ENCODE peak calls at places on chromosomes 12 and 14, in five cellular contexts. One of them, this sample, is unnamed.

GRCh38 chr14:23379331-23380196 is 2.7 kb downstream of the CMTM5 start:
- DNase-seq in CD8-positive, alpha-beta T cell: peak
- DNase-seq in psoas muscle: peak
- DNase-seq in Karpas-422: peak
- DNase-seq in CD4-positive, alpha-beta memory T cell: peak
- DNase-seq in this sample: peak

GRCh38 chr12:132389526-132390286 is 60.3 kb upstream of the GALNT9 start:
- DNase-seq in psoas muscle: no peak
- DNase-seq in CD4-positive, alpha-beta memory T cell: no peak
- DNase-seq in Karpas-422: no peak
- DNase-seq in CD8-positive, alpha-beta T cell: no peak
- DNase-seq in this sample: peak

GRCh38 chr14:68384335-68384734 is 408.5 kb downstream of the ZFP36L1 start:
- DNase-seq in Karpas-422: no peak
- DNase-seq in CD8-positive, alpha-beta T cell: no peak
- DNase-seq in CD4-positive, alpha-beta memory T cell: no peak
- DNase-seq in psoas muscle: no peak
- DNase-seq in this sample: peak

GRCh38 chr12:76486011-76486410 is 73.6 kb downstream of the OSBPL8 start:
- DNase-seq in CD8-positive, alpha-beta T cell: no peak
- DNase-seq in psoas muscle: no peak
- DNase-seq in Karpas-422: no peak
- DNase-seq in CD4-positive, alpha-beta memory T cell: no peak
- DNase-seq in this sample: no peak

GRCh38 chr12:67220065-67220464 is 49.1 kb upstream of the CAND1 start:
- DNase-seq in Karpas-422: no peak
- DNase-seq in CD4-positive, alpha-beta memory T cell: no peak
- DNase-seq in psoas muscle: no peak
- DNase-seq in CD8-positive, alpha-beta T cell: no peak
- DNase-seq in this sample: no peak

GRCh38 chr12:66323017-66323416 is 20.7 kb downstream of the HELB start:
- DNase-seq in psoas muscle: no peak
- DNase-seq in CD4-positive, alpha-beta memory T cell: no peak
- DNase-seq in CD8-positive, alpha-beta T cell: no peak
- DNase-seq in Karpas-422: no peak
- DNase-seq in this sample: no peak

GRCh38 chr14:57462551-57462950 is 31.1 kb downstream of the CCDC198 start:
- DNase-seq in psoas muscle: no peak
- DNase-seq in Karpas-422: no peak
- DNase-seq in CD8-positive, alpha-beta T cell: no peak
- DNase-seq in CD4-positive, alpha-beta memory T cell: no peak
- DNase-seq in this sample: no peak

GRCh38 chr14:104090071-104090748 is 4.7 kb downstream of the ASPG start:
- DNase-seq in Karpas-422: no peak
- DNase-seq in CD8-positive, alpha-beta T cell: no peak
- DNase-seq in CD4-positive, alpha-beta memory T cell: no peak
- DNase-seq in psoas muscle: no peak
- DNase-seq in this sample: no peak

GRCh38 chr12:47387991-47388390 is 308.2 kb upstream of the AMIGO2 start:
- DNase-seq in CD4-positive, alpha-beta memory T cell: no peak
- DNase-seq in CD8-positive, alpha-beta T cell: no peak
- DNase-seq in psoas muscle: no peak
- DNase-seq in Karpas-422: no peak
- DNase-seq in this sample: no peak

GRCh38 chr14:51703787-51704186 is 52.1 kb downstream of the FRMD6 start:
- DNase-seq in CD4-positive, alpha-beta memory T cell: no peak
- DNase-seq in psoas muscle: no peak
- DNase-seq in CD8-positive, alpha-beta T cell: no peak
- DNase-seq in Karpas-422: no peak
- DNase-seq in this sample: no peak

GRCh38 chr12:102298022-102298421 is 100.4 kb upstream of the PMCH start:
- DNase-seq in CD8-positive, alpha-beta T cell: no peak
- DNase-seq in Karpas-422: no peak
- DNase-seq in psoas muscle: no peak
- DNase-seq in CD4-positive, alpha-beta memory T cell: no peak
- DNase-seq in this sample: no peak

GRCh38 chr14:73633517-73634332 is 11.1 kb upstream of the DNAL1 start:
- DNase-seq in Karpas-422: peak
- DNase-seq in CD4-positive, alpha-beta memory T cell: peak
- DNase-seq in psoas muscle: peak
- DNase-seq in CD8-positive, alpha-beta T cell: peak
- DNase-seq in this sample: peak

GRCh38 chr12:87520968-87521367 is 508.2 kb downstream of the C12orf50 start:
- DNase-seq in CD8-positive, alpha-beta T cell: no peak
- DNase-seq in Karpas-422: no peak
- DNase-seq in psoas muscle: no peak
- DNase-seq in CD4-positive, alpha-beta memory T cell: no peak
- DNase-seq in this sample: no peak

GRCh38 chr12:53344487-53344823 is 8.3 kb upstream of the SP7 start:
- DNase-seq in CD4-positive, alpha-beta memory T cell: no peak
- DNase-seq in Karpas-422: no peak
- DNase-seq in psoas muscle: no peak
- DNase-seq in CD8-positive, alpha-beta T cell: no peak
- DNase-seq in this sample: no peak

GRCh38 chr12:89988156-89988555 is 279.5 kb upstream of the ATP2B1 start:
- DNase-seq in CD8-positive, alpha-beta T cell: no peak
- DNase-seq in CD4-positive, alpha-beta memory T cell: no peak
- DNase-seq in Karpas-422: no peak
- DNase-seq in psoas muscle: no peak
- DNase-seq in this sample: no peak

GRCh38 chr12:121709478-121709890 is 3.1 kb upstream of the TMEM120B start:
- DNase-seq in CD4-positive, alpha-beta memory T cell: no peak
- DNase-seq in CD8-positive, alpha-beta T cell: no peak
- DNase-seq in Karpas-422: no peak
- DNase-seq in psoas muscle: no peak
- DNase-seq in this sample: no peak

GRCh38 chr14:76708028-76708427 is 53.2 kb upstream of the VASH1 start:
- DNase-seq in CD8-positive, alpha-beta T cell: no peak
- DNase-seq in CD4-positive, alpha-beta memory T cell: no peak
- DNase-seq in psoas muscle: no peak
- DNase-seq in Karpas-422: no peak
- DNase-seq in this sample: no peak

GRCh38 chr14:74346341-74346740 is 1.9 kb upstream of the VRTN start:
- DNase-seq in CD8-positive, alpha-beta T cell: no peak
- DNase-seq in CD4-positive, alpha-beta memory T cell: no peak
- DNase-seq in Karpas-422: no peak
- DNase-seq in psoas muscle: no peak
- DNase-seq in this sample: no peak

GRCh38 chr12:33330940-33331339 is 108.7 kb downstream of the SYT10 start:
- DNase-seq in psoas muscle: no peak
- DNase-seq in CD8-positive, alpha-beta T cell: no peak
- DNase-seq in Karpas-422: no peak
- DNase-seq in CD4-positive, alpha-beta memory T cell: no peak
- DNase-seq in this sample: no peak

GRCh38 chr14:20848316-20848954 is 42.8 kb upstream of the RNASE3 start:
- DNase-seq in CD4-positive, alpha-beta memory T cell: no peak
- DNase-seq in psoas muscle: no peak
- DNase-seq in Karpas-422: no peak
- DNase-seq in CD8-positive, alpha-beta T cell: no peak
- DNase-seq in this sample: no peak

GRCh38 chr12:76031081-76031413 is 529 bp downstream of the PHLDA1 start:
- DNase-seq in psoas muscle: no peak
- DNase-seq in Karpas-422: peak
- DNase-seq in CD4-positive, alpha-beta memory T cell: no peak
- DNase-seq in CD8-positive, alpha-beta T cell: no peak
- DNase-seq in this sample: no peak

GRCh38 chr12:104097954-104098353 is 33.6 kb downstream of the HCFC2 start:
- DNase-seq in Karpas-422: no peak
- DNase-seq in CD4-positive, alpha-beta memory T cell: no peak
- DNase-seq in psoas muscle: no peak
- DNase-seq in CD8-positive, alpha-beta T cell: no peak
- DNase-seq in this sample: no peak

GRCh38 chr14:80310950-80311349 is 99.6 kb upstream of the DIO2 start:
- DNase-seq in CD8-positive, alpha-beta T cell: no peak
- DNase-seq in CD4-positive, alpha-beta memory T cell: no peak
- DNase-seq in Karpas-422: no peak
- DNase-seq in psoas muscle: no peak
- DNase-seq in this sample: peak

GRCh38 chr12:24861751-24862575 is 86.9 kb downstream of the BCAT1 start:
- DNase-seq in Karpas-422: no peak
- DNase-seq in psoas muscle: no peak
- DNase-seq in CD4-positive, alpha-beta memory T cell: no peak
- DNase-seq in CD8-positive, alpha-beta T cell: no peak
- DNase-seq in this sample: no peak

GRCh38 chr12:52876371-52876770 is 27.6 kb upstream of the KRT78 start:
- DNase-seq in Karpas-422: no peak
- DNase-seq in CD4-positive, alpha-beta memory T cell: no peak
- DNase-seq in CD8-positive, alpha-beta T cell: no peak
- DNase-seq in psoas muscle: no peak
- DNase-seq in this sample: no peak

GRCh38 chr12:124248862-124249825 is 45.7 kb upstream of the RFLNA start:
- DNase-seq in CD4-positive, alpha-beta memory T cell: no peak
- DNase-seq in psoas muscle: no peak
- DNase-seq in CD8-positive, alpha-beta T cell: no peak
- DNase-seq in Karpas-422: no peak
- DNase-seq in this sample: no peak

GRCh38 chr12:27577688-27578087 is 53.7 kb downstream of the PPFIBP1 start:
- DNase-seq in CD4-positive, alpha-beta memory T cell: no peak
- DNase-seq in psoas muscle: no peak
- DNase-seq in CD8-positive, alpha-beta T cell: no peak
- DNase-seq in Karpas-422: no peak
- DNase-seq in this sample: no peak

GRCh38 chr12:4202918-4203317 is 70.6 kb upstream of the CCND2 start:
- DNase-seq in Karpas-422: no peak
- DNase-seq in psoas muscle: no peak
- DNase-seq in CD4-positive, alpha-beta memory T cell: no peak
- DNase-seq in CD8-positive, alpha-beta T cell: no peak
- DNase-seq in this sample: no peak

GRCh38 chr14:64502476-64503183 is 1.0 kb downstream of the ZBTB25 start:
- DNase-seq in CD8-positive, alpha-beta T cell: peak
- DNase-seq in psoas muscle: no peak
- DNase-seq in CD4-positive, alpha-beta memory T cell: peak
- DNase-seq in Karpas-422: peak
- DNase-seq in this sample: no peak

GRCh38 chr12:94586589-94587259 is 63.6 kb downstream of the TMCC3 start:
- DNase-seq in CD4-positive, alpha-beta memory T cell: no peak
- DNase-seq in Karpas-422: no peak
- DNase-seq in psoas muscle: no peak
- DNase-seq in CD8-positive, alpha-beta T cell: no peak
- DNase-seq in this sample: no peak

GRCh38 chr14:95774265-95775160 is 60.6 kb upstream of the TCL1A start:
- DNase-seq in CD4-positive, alpha-beta memory T cell: peak
- DNase-seq in psoas muscle: no peak
- DNase-seq in CD8-positive, alpha-beta T cell: peak
- DNase-seq in Karpas-422: peak
- DNase-seq in this sample: no peak

GRCh38 chr12:131896080-131896810 is 1.8 kb downstream of the ULK1 start:
- DNase-seq in Karpas-422: peak
- DNase-seq in CD8-positive, alpha-beta T cell: peak
- DNase-seq in CD4-positive, alpha-beta memory T cell: peak
- DNase-seq in psoas muscle: peak
- DNase-seq in this sample: peak

GRCh38 chr12:27554421-27555186 is 30.6 kb downstream of the PPFIBP1 start:
- DNase-seq in psoas muscle: peak
- DNase-seq in CD8-positive, alpha-beta T cell: no peak
- DNase-seq in Karpas-422: no peak
- DNase-seq in CD4-positive, alpha-beta memory T cell: no peak
- DNase-seq in this sample: peak

DNA sequence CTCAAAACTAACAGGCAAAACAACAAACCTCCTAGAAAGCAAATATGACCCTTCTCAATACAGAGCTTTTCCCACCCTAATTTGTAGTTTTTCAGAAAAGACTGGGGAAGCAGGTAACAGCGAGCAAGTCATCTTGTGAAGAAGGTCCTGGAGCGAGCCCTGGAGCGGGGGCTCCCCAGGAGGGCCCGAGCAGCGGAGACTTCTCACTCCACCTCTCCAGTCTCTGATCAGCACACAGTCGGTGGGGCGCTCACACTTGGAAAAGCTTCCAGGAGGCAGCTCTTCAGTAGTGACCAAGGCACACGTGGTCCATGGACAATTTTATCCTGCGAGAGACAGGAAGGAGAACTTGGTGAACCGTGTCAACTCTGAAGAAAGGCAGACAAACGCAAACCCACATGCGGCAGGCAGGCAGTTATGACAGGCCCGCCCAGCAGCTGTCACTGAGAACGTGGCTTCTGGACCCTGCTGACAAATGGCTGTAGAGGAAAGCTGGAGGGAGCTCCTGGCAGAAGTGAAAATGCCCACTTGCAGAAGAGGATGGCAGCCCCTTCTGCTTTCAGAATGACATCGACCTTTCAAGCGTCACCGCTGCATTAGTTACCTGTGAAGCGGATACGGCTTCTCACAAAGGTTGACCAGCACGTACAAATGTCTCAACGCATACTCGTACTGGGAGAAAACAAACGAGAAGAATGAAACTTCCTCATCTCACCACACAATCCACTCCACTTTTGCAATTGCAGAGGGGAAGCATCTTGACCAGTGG is 44.2 kb downstream of the LGMN start:
- DNase-seq in Karpas-422: peak
- DNase-seq in CD4-positive, alpha-beta memory T cell: no peak
- DNase-seq in psoas muscle: no peak
- DNase-seq in CD8-positive, alpha-beta T cell: no peak
- DNase-seq in this sample: no peak
- H3K4me3 ChIP-seq in Karpas-422: no peak
- H3K4me3 ChIP-seq in CD4-positive, alpha-beta memory T cell: no peak
- H3K4me3 ChIP-seq in psoas muscle: no peak
- H3K4me3 ChIP-seq in CD8-positive, alpha-beta T cell: no peak
- H3K4me3 ChIP-seq in this sample: no peak

GRCh38 chr14:101361451-101362433 is 199.6 kb upstream of the DIO3 start:
- DNase-seq in Karpas-422: no peak
- DNase-seq in CD4-positive, alpha-beta memory T cell: no peak
- DNase-seq in psoas muscle: no peak
- DNase-seq in CD8-positive, alpha-beta T cell: no peak
- DNase-seq in this sample: no peak
- H3K4me3 ChIP-seq in Karpas-422: no peak
- H3K4me3 ChIP-seq in CD4-positive, alpha-beta memory T cell: no peak
- H3K4me3 ChIP-seq in psoas muscle: no peak
- H3K4me3 ChIP-seq in CD8-positive, alpha-beta T cell: no peak
- H3K4me3 ChIP-seq in this sample: no peak

GRCh38 chr12:2076728-2077127 is 23.9 kb downstream of the CACNA1C start:
- DNase-seq in CD8-positive, alpha-beta T cell: no peak
- DNase-seq in Karpas-422: no peak
- DNase-seq in CD4-positive, alpha-beta memory T cell: no peak
- DNase-seq in psoas muscle: no peak
- DNase-seq in this sample: no peak
- H3K4me3 ChIP-seq in CD8-positive, alpha-beta T cell: no peak
- H3K4me3 ChIP-seq in Karpas-422: no peak
- H3K4me3 ChIP-seq in CD4-positive, alpha-beta memory T cell: no peak
- H3K4me3 ChIP-seq in psoas muscle: no peak
- H3K4me3 ChIP-seq in this sample: no peak

DNA sequence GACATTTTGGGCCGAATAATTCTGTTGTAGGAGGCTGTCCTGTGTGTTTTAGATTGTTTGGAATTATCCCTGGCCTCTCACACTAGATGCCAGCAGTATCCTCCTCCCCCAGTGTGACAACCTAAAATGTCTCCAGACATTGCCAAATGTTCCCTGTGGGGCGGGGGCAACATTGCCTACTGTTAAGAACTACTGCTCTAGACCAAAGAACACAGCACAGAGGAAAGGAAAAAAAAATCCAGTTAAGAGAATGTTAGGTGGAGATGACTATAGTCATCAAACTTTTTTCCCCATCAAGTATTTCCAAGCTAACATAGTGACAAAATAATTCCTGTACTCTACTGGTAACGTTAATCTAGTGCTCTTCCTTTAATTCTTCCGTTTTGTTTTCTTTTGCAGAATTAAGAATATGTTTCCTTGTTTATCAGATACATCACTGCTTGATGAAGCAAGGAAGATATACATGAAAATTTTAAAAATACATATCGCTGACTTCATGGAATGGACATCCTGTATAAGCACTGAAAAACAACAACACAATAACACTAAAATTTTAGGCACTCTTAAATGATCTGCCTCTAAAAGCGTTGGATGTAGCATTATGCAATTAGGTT is 3.6 kb downstream of the CDKN1B start:
- DNase-seq in psoas muscle: no peak
- DNase-seq in CD4-positive, alpha-beta memory T cell: peak
- DNase-seq in Karpas-422: no peak
- DNase-seq in CD8-positive, alpha-beta T cell: no peak
- DNase-seq in this sample: no peak
- H3K4me3 ChIP-seq in psoas muscle: peak
- H3K4me3 ChIP-seq in CD4-positive, alpha-beta memory T cell: peak
- H3K4me3 ChIP-seq in Karpas-422: no peak
- H3K4me3 ChIP-seq in CD8-positive, alpha-beta T cell: peak
- H3K4me3 ChIP-seq in this sample: no peak